ENCODE peak calls at places on chromosomes 3 and 15, in seven cellular contexts. One of them, this sample, is unnamed.

GRCh38 chr15:33584797-33585196 is 274.0 kb downstream of the RYR3 start:
- DNase-seq in PC-9: peak; percentile 50
- DNase-seq in HepG2: no peak
- DNase-seq in HL-60: no peak
- DNase-seq in breast epithelium: no peak
- DNase-seq in pancreas: no peak
- DNase-seq in ovary: peak; percentile 54
- DNase-seq in this sample: no peak

GRCh38 chr3:11803977-11804903 is 42.4 kb downstream of the TAMM41 start:
- DNase-seq in PC-9: peak; percentile 44
- DNase-seq in HepG2: peak; percentile 51
- DNase-seq in HL-60: peak; percentile 50
- DNase-seq in breast epithelium: peak; percentile 24
- DNase-seq in pancreas: peak; percentile 32
- DNase-seq in ovary: peak; percentile 39
- DNase-seq in this sample: no peak

GRCh38 chr15:33135355-33135781 is 59.1 kb downstream of the FMN1 start:
- DNase-seq in PC-9: no peak
- DNase-seq in HepG2: no peak
- DNase-seq in HL-60: no peak
- DNase-seq in breast epithelium: peak; percentile 68
- DNase-seq in pancreas: no peak
- DNase-seq in ovary: no peak
- DNase-seq in this sample: no peak

GRCh38 chr3:119352863-119353527 is 58.8 kb downstream of the ARHGAP31 start:
- DNase-seq in PC-9: peak; percentile 66
- DNase-seq in HepG2: peak; percentile 43
- DNase-seq in HL-60: peak; percentile 32
- DNase-seq in breast epithelium: no peak
- DNase-seq in pancreas: no peak
- DNase-seq in ovary: no peak
- DNase-seq in this sample: no peak

GRCh38 chr3:68448510-68449383 is 483.6 kb downstream of the TAFA4 start:
- DNase-seq in PC-9: no peak
- DNase-seq in HepG2: no peak
- DNase-seq in HL-60: no peak
- DNase-seq in breast epithelium: no peak
- DNase-seq in pancreas: no peak
- DNase-seq in ovary: no peak
- DNase-seq in this sample: no peak

GRCh38 chr3:196778755-196779154 is 39.1 kb downstream of the PAK2 start:
- DNase-seq in PC-9: no peak
- DNase-seq in HepG2: no peak
- DNase-seq in HL-60: no peak
- DNase-seq in breast epithelium: no peak
- DNase-seq in pancreas: no peak
- DNase-seq in ovary: no peak
- DNase-seq in this sample: no peak

GRCh38 chr3:46163551-46163981 is 44.5 kb downstream of the CCR1 start:
- DNase-seq in PC-9: peak; percentile 92
- DNase-seq in HepG2: no peak
- DNase-seq in HL-60: no peak
- DNase-seq in breast epithelium: no peak
- DNase-seq in pancreas: no peak
- DNase-seq in ovary: no peak
- DNase-seq in this sample: no peak

GRCh38 chr15:91304794-91305193 is 204.7 kb downstream of the SV2B start:
- DNase-seq in PC-9: no peak
- DNase-seq in HepG2: no peak
- DNase-seq in HL-60: no peak
- DNase-seq in breast epithelium: no peak
- DNase-seq in pancreas: no peak
- DNase-seq in ovary: no peak
- DNase-seq in this sample: no peak

GRCh38 chr3:177523072-177523675 is 325.9 kb upstream of the TBL1XR1 start:
- DNase-seq in PC-9: peak; percentile 81
- DNase-seq in HepG2: no peak
- DNase-seq in HL-60: no peak
- DNase-seq in breast epithelium: no peak
- DNase-seq in pancreas: no peak
- DNase-seq in ovary: no peak
- DNase-seq in this sample: no peak

GRCh38 chr3:51982352-51982837 is 940 bp upstream of the ACY1 start:
- DNase-seq in PC-9: peak; percentile 74
- DNase-seq in HepG2: peak; percentile 91
- DNase-seq in HL-60: peak; percentile 50
- DNase-seq in breast epithelium: no peak
- DNase-seq in pancreas: peak; percentile 57
- DNase-seq in ovary: no peak
- DNase-seq in this sample: no peak

GRCh38 chr3:149686996-149687395 is 29.2 kb upstream of the WWTR1 start:
- DNase-seq in PC-9: no peak
- DNase-seq in HepG2: no peak
- DNase-seq in HL-60: no peak
- DNase-seq in breast epithelium: no peak
- DNase-seq in pancreas: no peak
- DNase-seq in ovary: no peak
- DNase-seq in this sample: no peak

GRCh38 chr15:75130597-75131268 is 70.9 kb upstream of the C15orf39 start:
- DNase-seq in PC-9: no peak
- DNase-seq in HepG2: no peak
- DNase-seq in HL-60: no peak
- DNase-seq in breast epithelium: no peak
- DNase-seq in pancreas: no peak
- DNase-seq in ovary: no peak
- DNase-seq in this sample: no peak

GRCh38 chr15:66723826-66724731 is 22.0 kb downstream of the SMAD6 start:
- DNase-seq in PC-9: peak; percentile 62
- DNase-seq in HepG2: no peak
- DNase-seq in HL-60: no peak
- DNase-seq in breast epithelium: no peak
- DNase-seq in pancreas: no peak
- DNase-seq in ovary: no peak
- DNase-seq in this sample: no peak

GRCh38 chr15:78216276-78217229 is 17.8 kb downstream of the ACSBG1 start:
- DNase-seq in PC-9: peak; percentile 92
- DNase-seq in HepG2: no peak
- DNase-seq in HL-60: no peak
- DNase-seq in breast epithelium: peak; percentile 81
- DNase-seq in pancreas: peak; percentile 97
- DNase-seq in ovary: no peak
- DNase-seq in this sample: peak; percentile 47

GRCh38 chr3:130997291-130997690 is 29.3 kb downstream of the ASTE1 start:
- DNase-seq in PC-9: no peak
- DNase-seq in HepG2: no peak
- DNase-seq in HL-60: peak; percentile 35
- DNase-seq in breast epithelium: no peak
- DNase-seq in pancreas: no peak
- DNase-seq in ovary: no peak
- DNase-seq in this sample: no peak

GRCh38 chr3:72255736-72256559 is 471.0 kb upstream of the PROK2 start:
- DNase-seq in PC-9: peak; percentile 33
- DNase-seq in HepG2: no peak
- DNase-seq in HL-60: no peak
- DNase-seq in breast epithelium: peak; percentile 91
- DNase-seq in pancreas: peak; percentile 62
- DNase-seq in ovary: no peak
- DNase-seq in this sample: peak; percentile 8

GRCh38 chr3:71247221-71247947 is 336.1 kb downstream of the FOXP1 start:
- DNase-seq in PC-9: no peak
- DNase-seq in HepG2: peak; percentile 68
- DNase-seq in HL-60: no peak
- DNase-seq in breast epithelium: peak; percentile 57
- DNase-seq in pancreas: no peak
- DNase-seq in ovary: no peak
- DNase-seq in this sample: no peak

GRCh38 chr15:42056934-42057743 is 36.3 kb upstream of the PLA2G4E start:
- DNase-seq in PC-9: peak; percentile 96
- DNase-seq in HepG2: peak; percentile 80
- DNase-seq in HL-60: peak; percentile 77
- DNase-seq in breast epithelium: peak; percentile 98
- DNase-seq in pancreas: peak; percentile 85
- DNase-seq in ovary: peak; percentile 64
- DNase-seq in this sample: peak; percentile 28

GRCh38 chr3:188918086-188918485 is 253.7 kb upstream of the TPRG1 start:
- DNase-seq in PC-9: no peak
- DNase-seq in HepG2: no peak
- DNase-seq in HL-60: no peak
- DNase-seq in breast epithelium: no peak
- DNase-seq in pancreas: no peak
- DNase-seq in ovary: no peak
- DNase-seq in this sample: no peak

GRCh38 chr3:188914556-188914955 is 257.2 kb upstream of the TPRG1 start:
- DNase-seq in PC-9: no peak
- DNase-seq in HepG2: no peak
- DNase-seq in HL-60: no peak
- DNase-seq in breast epithelium: no peak
- DNase-seq in pancreas: no peak
- DNase-seq in ovary: no peak
- DNase-seq in this sample: no peak

GRCh38 chr3:188916934-188917391 is 254.8 kb upstream of the TPRG1 start:
- DNase-seq in PC-9: no peak
- DNase-seq in HepG2: no peak
- DNase-seq in HL-60: peak; percentile 21
- DNase-seq in breast epithelium: no peak
- DNase-seq in pancreas: no peak
- DNase-seq in ovary: no peak
- DNase-seq in this sample: no peak

GRCh38 chr3:188913084-188913483 is 258.7 kb upstream of the TPRG1 start:
- DNase-seq in PC-9: no peak
- DNase-seq in HepG2: no peak
- DNase-seq in HL-60: no peak
- DNase-seq in breast epithelium: no peak
- DNase-seq in pancreas: no peak
- DNase-seq in ovary: no peak
- DNase-seq in this sample: no peak

DNA sequence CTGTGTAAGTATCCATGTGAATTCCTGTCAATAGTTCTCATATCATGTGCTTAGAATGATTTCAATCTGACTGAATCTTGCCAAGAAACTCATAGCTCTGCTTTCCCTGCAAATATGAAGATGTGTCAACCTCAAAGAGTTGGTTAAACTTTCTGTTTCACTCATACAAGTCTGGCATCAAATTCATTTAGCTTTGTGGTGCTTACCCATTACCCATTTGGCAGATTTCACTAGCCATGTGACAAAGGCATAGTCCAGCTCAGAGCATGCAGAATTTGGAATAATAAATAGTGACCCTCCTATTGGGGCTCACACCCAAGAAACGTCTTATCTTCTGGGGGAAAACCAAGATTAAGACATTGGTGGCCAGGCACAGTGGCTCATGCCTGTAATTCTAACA is 256.6 kb upstream of the TPRG1 start:
- DNase-seq in PC-9: no peak
- DNase-seq in HepG2: no peak
- DNase-seq in HL-60: no peak
- DNase-seq in breast epithelium: no peak
- DNase-seq in pancreas: no peak
- DNase-seq in ovary: no peak
- DNase-seq in this sample: no peak
- H3K27ac ChIP-seq in PC-9: no peak overlapping the region
- H3K27ac ChIP-seq in HepG2: no peak overlapping the region
- H3K27ac ChIP-seq in HL-60: no peak overlapping the region
- H3K27ac ChIP-seq in breast epithelium: no peak overlapping the region
- H3K27ac ChIP-seq in pancreas: no peak overlapping the region
- H3K27ac ChIP-seq in ovary: no peak overlapping the region
- H3K27ac ChIP-seq in this sample: no peak overlapping the region

DNA sequence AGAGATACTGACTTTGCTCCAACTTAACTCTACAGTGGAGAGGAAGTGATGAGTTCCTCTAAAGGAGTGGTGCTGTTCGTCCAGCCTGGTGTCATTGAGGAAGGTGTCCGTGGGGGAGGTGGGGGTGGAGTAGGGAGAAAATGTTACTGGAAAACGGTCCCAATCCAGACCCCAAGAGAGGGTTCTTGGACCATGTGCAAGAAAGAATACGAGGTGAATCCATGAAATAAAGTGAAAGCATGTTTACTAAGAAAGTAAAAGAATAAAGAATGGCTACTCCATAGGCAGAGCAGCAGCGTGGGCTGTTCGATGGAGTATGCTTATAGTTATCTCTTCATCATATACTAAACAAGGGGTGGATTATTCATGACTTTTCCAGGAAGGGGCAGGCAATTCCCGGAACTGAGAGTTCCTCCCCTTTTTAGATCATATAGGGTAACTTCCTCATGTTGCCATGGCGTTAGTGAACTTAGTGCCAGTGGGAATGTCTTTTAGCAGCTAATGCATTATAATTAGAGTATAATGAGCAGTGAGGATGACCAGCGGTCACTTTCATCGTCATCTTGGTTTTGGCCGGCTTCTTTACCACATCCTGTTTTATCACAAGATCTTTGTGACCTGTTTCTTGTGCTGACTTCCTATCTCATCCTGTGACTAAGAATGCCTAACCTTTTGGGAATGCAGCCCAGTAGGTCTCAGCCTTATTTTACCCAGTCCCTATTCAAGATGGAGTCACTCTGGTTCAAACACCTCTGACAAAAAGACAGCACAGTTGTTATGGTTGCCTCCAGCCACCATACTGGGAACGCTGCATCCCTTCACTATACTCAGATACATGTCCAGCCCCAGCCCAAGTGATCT is 38.6 kb downstream of the CLEC3B start:
- DNase-seq in PC-9: peak; percentile 90
- DNase-seq in HepG2: no peak
- DNase-seq in HL-60: peak; percentile 55
- DNase-seq in breast epithelium: no peak
- DNase-seq in pancreas: no peak
- DNase-seq in ovary: no peak
- DNase-seq in this sample: no peak
- H3K27ac ChIP-seq in PC-9: peak overlapping the region; percentile 65
- H3K27ac ChIP-seq in HepG2: no peak overlapping the region
- H3K27ac ChIP-seq in HL-60: peak overlapping the region; percentile 23
- H3K27ac ChIP-seq in breast epithelium: peak overlapping the region; percentile 75
- H3K27ac ChIP-seq in pancreas: no peak overlapping the region
- H3K27ac ChIP-seq in ovary: no peak overlapping the region
- H3K27ac ChIP-seq in this sample: no peak overlapping the region

GRCh38 chr3:54357307-54357706 is 235.0 kb downstream of the CACNA2D3 start:
- DNase-seq in PC-9: no peak
- DNase-seq in HepG2: no peak
- DNase-seq in HL-60: no peak
- DNase-seq in breast epithelium: no peak
- DNase-seq in pancreas: no peak
- DNase-seq in ovary: no peak
- DNase-seq in this sample: no peak
- H3K27ac ChIP-seq in PC-9: no peak overlapping the region
- H3K27ac ChIP-seq in HepG2: no peak overlapping the region
- H3K27ac ChIP-seq in HL-60: no peak overlapping the region
- H3K27ac ChIP-seq in breast epithelium: no peak overlapping the region
- H3K27ac ChIP-seq in pancreas: no peak overlapping the region
- H3K27ac ChIP-seq in ovary: no peak overlapping the region
- H3K27ac ChIP-seq in this sample: no peak overlapping the region

DNA sequence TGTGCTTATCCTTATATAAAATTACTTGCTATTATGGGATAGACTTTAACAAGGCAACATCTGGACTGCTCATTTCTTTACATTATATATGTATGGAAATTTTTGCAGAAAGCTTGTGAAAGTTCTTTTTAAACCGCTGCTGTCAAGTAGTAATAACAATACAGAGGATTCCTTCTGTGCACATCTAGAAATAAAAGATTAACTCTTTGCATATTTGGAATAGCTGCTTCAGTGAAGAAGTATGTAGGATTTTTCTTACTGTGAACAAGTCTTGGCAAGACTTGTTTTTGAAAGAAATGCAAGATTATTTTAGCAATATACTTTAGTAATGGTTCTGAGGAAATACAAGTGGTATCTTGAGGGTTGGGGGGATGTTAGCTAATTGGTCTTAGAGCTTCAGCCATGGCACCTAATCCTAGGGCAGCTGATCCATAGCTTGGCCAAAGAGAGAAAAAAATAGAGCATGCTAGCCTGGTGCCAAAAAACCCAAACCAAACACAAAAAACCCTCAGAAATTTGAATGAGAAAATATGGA is 4.3 kb downstream of the PRKCI start:
- DNase-seq in PC-9: no peak
- DNase-seq in HepG2: no peak
- DNase-seq in HL-60: no peak
- DNase-seq in breast epithelium: no peak
- DNase-seq in pancreas: no peak
- DNase-seq in ovary: no peak
- DNase-seq in this sample: no peak
- H3K27ac ChIP-seq in PC-9: peak overlapping the region; percentile 67
- H3K27ac ChIP-seq in HepG2: no peak overlapping the region
- H3K27ac ChIP-seq in HL-60: no peak overlapping the region
- H3K27ac ChIP-seq in breast epithelium: no peak overlapping the region
- H3K27ac ChIP-seq in pancreas: no peak overlapping the region
- H3K27ac ChIP-seq in ovary: no peak overlapping the region
- H3K27ac ChIP-seq in this sample: no peak overlapping the region